ENCODE peak calls at places on chromosome 1, in six cellular contexts. One of them, this sample, is unnamed.

GRCh38 chr1:22880174-22880601 is 92.5 kb downstream of the LACTBL1 start:
- DNase-seq in HepG2: no peak
- DNase-seq in H1: no peak
- DNase-seq in K562: no peak
- DNase-seq in HCT116: no peak
- DNase-seq in GM12878: no peak
- DNase-seq in this sample: no peak

GRCh38 chr1:246142320-246142893 is 364.7 kb downstream of the SMYD3 start:
- DNase-seq in HepG2: no peak
- DNase-seq in H1: no peak
- DNase-seq in K562: peak; percentile 89
- DNase-seq in HCT116: peak; percentile 87
- DNase-seq in GM12878: no peak
- DNase-seq in this sample: no peak

GRCh38 chr1:78667939-78668338 is 18.3 kb downstream of the IFI44 start:
- DNase-seq in HCT116: no peak
- DNase-seq in HepG2: no peak
- DNase-seq in K562: no peak
- DNase-seq in GM12878: no peak
- DNase-seq in H1: no peak
- DNase-seq in this sample: no peak

GRCh38 chr1:29849038-29849750 is 612.9 kb downstream of the PTPRU start:
- DNase-seq in H1: peak; percentile 56
- DNase-seq in K562: peak; percentile 56
- DNase-seq in HCT116: no peak
- DNase-seq in HepG2: peak; percentile 32
- DNase-seq in GM12878: peak; percentile 1
- DNase-seq in this sample: peak; percentile 76

GRCh38 chr1:109294481-109294880 is 11.5 kb upstream of the PSRC1 start:
- DNase-seq in GM12878: no peak
- DNase-seq in HepG2: no peak
- DNase-seq in K562: no peak
- DNase-seq in HCT116: no peak
- DNase-seq in H1: no peak
- DNase-seq in this sample: no peak

GRCh38 chr1:119147626-119148180 is 7.2 kb upstream of the WARS2 start:
- DNase-seq in HepG2: no peak
- DNase-seq in H1: no peak
- DNase-seq in K562: no peak
- DNase-seq in GM12878: no peak
- DNase-seq in HCT116: no peak
- DNase-seq in this sample: no peak

GRCh38 chr1:165893507-165893906 is 66.1 kb downstream of the UCK2 start:
- DNase-seq in HepG2: no peak
- DNase-seq in HCT116: no peak
- DNase-seq in GM12878: no peak
- DNase-seq in K562: no peak
- DNase-seq in H1: no peak
- DNase-seq in this sample: no peak

GRCh38 chr1:76268341-76268740 is 193.8 kb downstream of the ST6GALNAC3 start:
- DNase-seq in GM12878: no peak
- DNase-seq in HepG2: no peak
- DNase-seq in H1: no peak
- DNase-seq in HCT116: no peak
- DNase-seq in K562: no peak
- DNase-seq in this sample: no peak

GRCh38 chr1:18703041-18703621 is 72.5 kb downstream of the PAX7 start:
- DNase-seq in K562: peak; percentile 24
- DNase-seq in GM12878: no peak
- DNase-seq in HCT116: peak; percentile 32
- DNase-seq in H1: no peak
- DNase-seq in HepG2: peak; percentile 10
- DNase-seq in this sample: peak; percentile 55

GRCh38 chr1:10670190-10670589 is 126.3 kb downstream of the CASZ1 start:
- DNase-seq in HCT116: no peak
- DNase-seq in GM12878: no peak
- DNase-seq in H1: no peak
- DNase-seq in K562: no peak
- DNase-seq in HepG2: no peak
- DNase-seq in this sample: no peak

GRCh38 chr1:13892671-13893325 is 192.8 kb downstream of the PRDM2 start:
- DNase-seq in H1: no peak
- DNase-seq in HepG2: no peak
- DNase-seq in K562: no peak
- DNase-seq in GM12878: no peak
- DNase-seq in HCT116: no peak
- DNase-seq in this sample: peak; percentile 35

GRCh38 chr1:109299087-109299983 is 7.5 kb downstream of the MYBPHL start:
- DNase-seq in K562: peak; percentile 38
- DNase-seq in HCT116: no peak
- DNase-seq in GM12878: no peak
- DNase-seq in HepG2: peak; percentile 98
- DNase-seq in H1: no peak
- DNase-seq in this sample: no peak

GRCh38 chr1:24110642-24111263 is 1.2 kb downstream of the MYOM3 start:
- DNase-seq in HepG2: no peak
- DNase-seq in H1: no peak
- DNase-seq in GM12878: no peak
- DNase-seq in K562: no peak
- DNase-seq in HCT116: no peak
- DNase-seq in this sample: no peak

GRCh38 chr1:183077107-183077506 is 53.9 kb downstream of the LAMC1 start:
- DNase-seq in HepG2: no peak
- DNase-seq in GM12878: no peak
- DNase-seq in H1: no peak
- DNase-seq in K562: no peak
- DNase-seq in HCT116: no peak
- DNase-seq in this sample: no peak

GRCh38 chr1:61515096-61515495 is 209.8 kb downstream of the TM2D1 start:
- DNase-seq in HCT116: no peak
- DNase-seq in GM12878: no peak
- DNase-seq in HepG2: no peak
- DNase-seq in K562: no peak
- DNase-seq in H1: no peak
- DNase-seq in this sample: no peak

GRCh38 chr1:45304311-45305081 is 22.2 kb upstream of the HPDL start:
- DNase-seq in GM12878: no peak
- DNase-seq in HepG2: peak; percentile 47
- DNase-seq in K562: peak; percentile 75
- DNase-seq in HCT116: no peak
- DNase-seq in H1: no peak
- DNase-seq in this sample: no peak

GRCh38 chr1:26582836-26583460 is 53.4 kb downstream of the RPS6KA1 start:
- DNase-seq in HepG2: no peak
- DNase-seq in GM12878: peak; percentile 56
- DNase-seq in K562: no peak
- DNase-seq in H1: no peak
- DNase-seq in HCT116: no peak
- DNase-seq in this sample: no peak

GRCh38 chr1:206785366-206785765 is 13.1 kb upstream of the IL10 start:
- DNase-seq in GM12878: no peak
- DNase-seq in H1: no peak
- DNase-seq in K562: no peak
- DNase-seq in HepG2: no peak
- DNase-seq in HCT116: no peak
- DNase-seq in this sample: no peak

GRCh38 chr1:5971471-5972197 is 20.6 kb downstream of the NPHP4 start:
- DNase-seq in H1: no peak
- DNase-seq in HepG2: no peak
- DNase-seq in HCT116: no peak
- DNase-seq in K562: no peak
- DNase-seq in GM12878: no peak
- DNase-seq in this sample: peak; percentile 5

GRCh38 chr1:201917362-201918033 is 28.8 kb downstream of the SHISA4 start:
- DNase-seq in HepG2: no peak
- DNase-seq in GM12878: no peak
- DNase-seq in HCT116: no peak
- DNase-seq in H1: no peak
- DNase-seq in K562: peak; percentile 26
- DNase-seq in this sample: no peak

GRCh38 chr1:28965271-28965870 is 51.0 kb downstream of the EPB41 start:
- DNase-seq in HepG2: no peak
- DNase-seq in HCT116: no peak
- DNase-seq in K562: no peak
- DNase-seq in GM12878: no peak
- DNase-seq in H1: no peak
- DNase-seq in this sample: no peak

GRCh38 chr1:203675596-203676347 is 49.1 kb downstream of the ATP2B4 start:
- DNase-seq in HCT116: no peak
- DNase-seq in GM12878: no peak
- DNase-seq in H1: no peak
- DNase-seq in HepG2: no peak
- DNase-seq in K562: no peak
- DNase-seq in this sample: no peak

GRCh38 chr1:147545133-147545532 is 3.8 kb downstream of the BCL9 start:
- DNase-seq in H1: peak; percentile 56
- DNase-seq in GM12878: peak; percentile 24
- DNase-seq in K562: no peak
- DNase-seq in HCT116: peak; percentile 66
- DNase-seq in HepG2: no peak
- DNase-seq in this sample: peak; percentile 63

GRCh38 chr1:109502368-109502851 is 7.1 kb downstream of the AMIGO1 start:
- DNase-seq in HCT116: no peak
- DNase-seq in K562: peak; percentile 61
- DNase-seq in GM12878: no peak
- DNase-seq in HepG2: no peak
- DNase-seq in H1: no peak
- DNase-seq in this sample: no peak

GRCh38 chr1:27517305-27517704 is 27.3 kb upstream of the WASF2 start:
- DNase-seq in H1: no peak
- DNase-seq in HepG2: no peak
- DNase-seq in K562: no peak
- DNase-seq in GM12878: no peak
- DNase-seq in HCT116: no peak
- DNase-seq in this sample: no peak

GRCh38 chr1:194369060-194369459 is 1182.6 kb upstream of the B3GALT2 start:
- DNase-seq in HepG2: no peak
- DNase-seq in H1: no peak
- DNase-seq in GM12878: no peak
- DNase-seq in HCT116: no peak
- DNase-seq in K562: no peak
- DNase-seq in this sample: no peak

GRCh38 chr1:7805460-7805859 is 21.4 kb downstream of the PER3 start:
- DNase-seq in GM12878: no peak
- DNase-seq in HepG2: no peak
- DNase-seq in H1: no peak
- DNase-seq in HCT116: no peak
- DNase-seq in K562: no peak
- DNase-seq in this sample: no peak

GRCh38 chr1:227789881-227790400 is 25.5 kb upstream of the PRSS38 start:
- DNase-seq in H1: no peak
- DNase-seq in HCT116: no peak
- DNase-seq in GM12878: no peak
- DNase-seq in K562: no peak
- DNase-seq in HepG2: no peak
- DNase-seq in this sample: no peak

GRCh38 chr1:114299331-114300005 is 145.8 kb upstream of the SYT6 start:
- DNase-seq in K562: no peak
- DNase-seq in H1: no peak
- DNase-seq in GM12878: no peak
- DNase-seq in HepG2: no peak
- DNase-seq in HCT116: no peak
- DNase-seq in this sample: no peak

GRCh38 chr1:232447125-232447524 is 182.8 kb downstream of the SIPA1L2 start:
- DNase-seq in GM12878: no peak
- DNase-seq in HepG2: no peak
- DNase-seq in H1: no peak
- DNase-seq in HCT116: no peak
- DNase-seq in K562: no peak
- DNase-seq in this sample: no peak

GRCh38 chr1:43493661-43494450 is 36.8 kb upstream of the PTPRF start:
- DNase-seq in HepG2: peak; percentile 71
- DNase-seq in H1: no peak
- DNase-seq in K562: no peak
- DNase-seq in HCT116: no peak
- DNase-seq in GM12878: no peak
- DNase-seq in this sample: peak; percentile 35

GRCh38 chr1:101004666-101005065 is 20.9 kb downstream of the DPH5 start:
- DNase-seq in HepG2: peak; percentile 9
- DNase-seq in K562: no peak
- DNase-seq in HCT116: no peak
- DNase-seq in GM12878: no peak
- DNase-seq in H1: no peak
- DNase-seq in this sample: no peak
- TF ChIP-seq ATF3 in HepG2: no peak
- TF ChIP-seq ATF3 in K562: no peak
- TF ChIP-seq ATF3 in HCT116: no peak
- TF ChIP-seq ATF3 in GM12878: no peak
- TF ChIP-seq ATF3 in H1: no peak
- TF ChIP-seq ATF3 in this sample: no peak

DNA sequence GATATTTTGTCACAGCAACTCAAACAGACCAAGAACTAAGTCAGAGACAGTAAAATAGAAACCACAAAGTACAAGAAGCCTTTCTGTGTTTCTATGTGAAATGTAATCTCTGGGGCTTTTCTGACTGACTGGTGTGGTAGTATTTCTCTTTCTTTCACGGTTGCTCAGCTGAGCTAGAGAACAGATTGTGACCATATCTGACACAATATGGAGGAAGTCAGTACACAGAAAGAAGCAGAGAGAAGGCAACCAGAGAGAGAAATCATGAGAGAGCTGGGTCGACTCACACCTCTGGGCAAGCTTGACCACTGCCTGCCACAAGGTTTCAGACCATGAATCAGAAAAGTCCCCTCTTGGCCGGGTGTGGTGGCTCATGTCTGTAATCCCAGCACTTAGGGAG is 208.9 kb upstream of the GREM2 start:
- DNase-seq in K562: no peak
- DNase-seq in HCT116: no peak
- DNase-seq in HepG2: no peak
- DNase-seq in GM12878: peak; percentile 2
- DNase-seq in H1: no peak
- DNase-seq in this sample: no peak
- TF ChIP-seq ATF3 in K562: no peak
- TF ChIP-seq ATF3 in HCT116: no peak
- TF ChIP-seq ATF3 in HepG2: no peak
- TF ChIP-seq ATF3 in GM12878: no peak
- TF ChIP-seq ATF3 in H1: no peak
- TF ChIP-seq ATF3 in this sample: no peak

GRCh38 chr1:89042491-89042890 is 19.8 kb upstream of the GBP3 start:
- DNase-seq in HepG2: no peak
- DNase-seq in H1: no peak
- DNase-seq in HCT116: no peak
- DNase-seq in GM12878: no peak
- DNase-seq in K562: no peak
- DNase-seq in this sample: no peak
- TF ChIP-seq ATF3 in HepG2: no peak
- TF ChIP-seq ATF3 in H1: no peak
- TF ChIP-seq ATF3 in HCT116: no peak
- TF ChIP-seq ATF3 in GM12878: no peak
- TF ChIP-seq ATF3 in K562: no peak
- TF ChIP-seq ATF3 in this sample: no peak

DNA sequence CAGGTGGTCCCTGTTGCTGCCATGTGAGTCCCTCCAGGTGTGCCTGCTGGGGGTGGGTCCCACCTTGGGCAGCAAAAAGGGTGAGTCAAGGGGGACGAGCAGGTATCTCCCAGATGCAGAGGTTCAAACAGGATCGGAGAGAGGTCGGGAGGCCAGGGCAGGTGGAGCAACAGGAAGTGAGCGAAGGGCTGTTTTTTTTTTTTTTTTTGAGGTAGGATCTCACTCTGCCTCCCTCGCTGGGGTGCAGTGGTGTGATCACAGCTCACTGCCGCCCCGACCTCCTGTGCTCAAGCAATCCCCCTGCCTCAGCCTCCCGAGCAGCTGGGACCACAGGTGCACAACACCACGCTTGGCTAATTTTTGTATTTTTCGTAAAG is 39.4 kb downstream of the SLC2A7 start:
- DNase-seq in HCT116: no peak
- DNase-seq in HepG2: no peak
- DNase-seq in GM12878: no peak
- DNase-seq in K562: no peak
- DNase-seq in H1: no peak
- DNase-seq in this sample: no peak
- TF ChIP-seq ATF3 in HCT116: no peak
- TF ChIP-seq ATF3 in HepG2: no peak
- TF ChIP-seq ATF3 in GM12878: no peak
- TF ChIP-seq ATF3 in K562: no peak
- TF ChIP-seq ATF3 in H1: no peak
- TF ChIP-seq ATF3 in this sample: no peak